ENCODE peak calls at places on chromosomes 6 and 20, in four cellular contexts. O is NT2/D1, Q is heart left ventricle, W is adrenal gland. A is an unnamed sample. For H3K4me1, the result is how much of the 10 kb centered on the place peaks cover.

GRCh38 chr20:24034820-24035219 is 46.2 kb upstream of the GGTLC1 start:
- DNase-seq in W (no peak), O (no peak), Q (no peak), A (no peak)

GRCh38 chr6:111757342-111757741 is 115.9 kb downstream of the FYN start:
- DNase-seq in Q (no peak), W (no peak), O (no peak), A (no peak)

GRCh38 chr20:5642155-5642981 is 107.8 kb upstream of the SHLD1 start:
- DNase-seq in O (no peak), W (peak), Q (no peak), A (no peak)

GRCh38 chr6:115058414-115059211 is 715.8 kb upstream of the HS3ST5 start:
- DNase-seq in O (no peak), Q (no peak), W (no peak), A (no peak)

GRCh38 chr20:50588034-50588736 is 78.0 kb downstream of the PTPN1 start:
- DNase-seq in O (peak), W (peak), Q (peak), A (peak)

GRCh38 chr20:12086359-12086758 is 168.7 kb downstream of the BTBD3 start:
- DNase-seq in O (no peak), W (no peak), Q (no peak), A (no peak)

GRCh38 chr6:157093555-157093954 is 229.8 kb downstream of the TMEM242 start:
- DNase-seq in O (no peak), W (no peak), Q (no peak), A (no peak)

GRCh38 chr6:151452750-151453427 is 963 bp upstream of the RMND1 start:
- DNase-seq in Q (peak), O (no peak), W (peak), A (peak)

GRCh38 chr6:137416376-137417109 is 77.7 kb downstream of the OLIG3 start:
- DNase-seq in Q (no peak), O (no peak), W (no peak), A (no peak)

GRCh38 chr6:155530219-155530834 is 74.7 kb upstream of the NOX3 start:
- DNase-seq in Q (no peak), O (no peak), W (peak), A (no peak)

GRCh38 chr6:111724505-111724904 is 118.8 kb upstream of the TRAF3IP2 start:
- DNase-seq in W (no peak), Q (no peak), O (no peak), A (no peak)

GRCh38 chr6:35415065-35415880 is 36.9 kb upstream of the FANCE start:
- DNase-seq in Q (peak), W (peak), O (peak), A (peak)

GRCh38 chr6:79818471-79818870 is 128.9 kb downstream of the ELOVL4 start:
- DNase-seq in O (no peak), Q (no peak), W (no peak), A (no peak)

GRCh38 chr6:165834613-165835259 is 171.7 kb upstream of the PDE10A start:
- DNase-seq in O (no peak), W (peak), Q (peak), A (no peak)

GRCh38 chr6:16496982-16497823 is 258.8 kb downstream of the GMPR start:
- DNase-seq in Q (no peak), W (no peak), O (no peak), A (no peak)

GRCh38 chr6:7048859-7049258 is 58.9 kb upstream of the RREB1 start:
- DNase-seq in Q (no peak), W (no peak), O (no peak), A (no peak)

GRCh38 chr20:51164732-51165530 is 142.0 kb upstream of the KCNG1 start:
- DNase-seq in Q (no peak), W (no peak), O (no peak), A (no peak)

GRCh38 chr6:119361209-119361608 is 11.6 kb upstream of the MAN1A1 start:
- DNase-seq in W (no peak), Q (no peak), O (no peak), A (no peak)

GRCh38 chr6:137705166-137706064 is 161.6 kb upstream of the TNFAIP3 start:
- DNase-seq in O (peak), Q (peak), W (peak), A (peak)

GRCh38 chr20:35702051-35702823 is 3.0 kb downstream of the ROMO1 start:
- DNase-seq in W (no peak), Q (no peak), O (no peak), A (no peak)

GRCh38 chr20:35700625-35701148 is 1.5 kb downstream of the ROMO1 start:
- DNase-seq in Q (no peak), W (no peak), O (no peak), A (no peak)

GRCh38 chr20:35702824-35703695 is 3.9 kb downstream of the ROMO1 start:
- DNase-seq in Q (no peak), W (no peak), O (no peak), A (no peak)

GRCh38 chr20:35708502-35708901 is 9.3 kb downstream of the ROMO1 start:
- DNase-seq in O (no peak), Q (no peak), W (no peak), A (no peak)

DNA sequence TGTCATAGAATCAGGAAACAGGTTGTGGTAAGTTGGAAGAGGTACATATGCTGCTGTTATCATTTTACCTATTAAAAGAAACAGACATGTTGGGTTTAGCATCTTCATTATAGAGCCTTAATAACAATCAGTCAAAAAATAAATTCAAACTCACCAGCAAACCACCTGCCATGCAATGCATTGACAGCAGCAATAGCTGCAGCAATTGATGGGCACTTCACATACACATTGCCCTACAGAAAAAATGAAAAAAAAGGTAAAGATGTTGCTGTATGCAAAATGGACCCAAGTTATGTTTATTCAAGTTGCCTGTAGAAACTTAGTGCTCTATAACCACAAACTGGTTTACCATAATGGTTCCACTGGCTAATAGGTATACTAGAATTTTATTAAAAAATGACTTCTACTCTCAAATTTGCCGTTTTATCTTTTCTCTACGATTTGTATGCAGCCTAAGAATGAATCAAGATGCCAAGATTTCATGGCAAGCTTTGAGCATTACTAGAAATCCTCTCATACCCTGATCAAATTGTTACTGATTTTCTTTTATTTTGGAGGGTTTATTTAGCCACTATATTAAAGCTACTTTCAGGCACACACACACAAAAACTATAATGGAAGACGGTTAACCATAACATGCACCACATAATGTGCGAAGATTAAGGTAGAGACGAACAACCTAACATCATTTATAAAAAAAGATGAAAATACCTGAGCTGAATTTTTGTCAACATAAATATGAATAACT is 5.5 kb downstream of the ROMO1 start:
- DNase-seq in O (no peak), Q (no peak), W (no peak), A (no peak)
- H3K4me3 ChIP-seq in O (no peak), Q (no peak), W (no peak), A (no peak)

DNA sequence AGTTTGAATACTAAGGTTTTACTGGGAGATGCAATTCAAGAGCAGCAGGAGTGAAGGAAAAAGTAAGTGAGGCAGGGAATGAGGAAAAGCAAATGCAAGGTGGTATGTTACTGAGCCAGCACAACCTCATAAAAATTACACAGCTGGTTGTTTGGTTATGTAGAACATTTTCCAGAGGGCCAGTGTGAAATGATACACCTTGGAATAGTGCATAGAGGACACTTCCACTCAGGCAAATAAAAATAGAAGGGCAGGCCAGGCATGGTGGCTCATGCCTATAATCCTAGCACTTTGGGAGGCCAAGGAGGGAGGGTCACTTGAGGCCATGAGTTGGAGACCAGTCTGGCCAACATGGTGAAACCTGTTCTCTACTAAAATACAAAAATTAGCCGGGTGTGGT is 43.4 kb upstream of the POPDC3 start:
- DNase-seq in W (no peak), Q (no peak), O (no peak), A (no peak)
- H3K4me1 ChIP-seq in W (under half), Q (under half), O (under half), A (under half)

GRCh38 chr20:57683876-57684275 is 25.9 kb downstream of the PMEPA1 start:
- DNase-seq in W (no peak), O (no peak), Q (no peak), A (no peak)
- H3K4me3 ChIP-seq in W (no peak), O (no peak), Q (no peak), A (no peak)

GRCh38 chr6:15324427-15324985 is 78.6 kb downstream of the JARID2 start:
- DNase-seq in W (no peak), Q (no peak), O (no peak), A (no peak)
- H3K4me1 ChIP-seq in W (under half), Q (under half), O (under half), A (under half)

GRCh38 chr20:45313065-45313695 is 5.1 kb upstream of the MATN4 start:
- DNase-seq in Q (no peak), O (no peak), W (no peak), A (no peak)

GRCh38 chr20:45311589-45312211 is 3.6 kb upstream of the MATN4 start:
- DNase-seq in Q (no peak), W (peak), O (peak), A (peak)

GRCh38 chr20:45313943-45314342 is 5.8 kb upstream of the MATN4 start:
- DNase-seq in W (no peak), O (no peak), Q (no peak), A (peak)

GRCh38 chr20:45309075-45309474 is 976 bp upstream of the MATN4 start:
- DNase-seq in O (no peak), W (no peak), Q (no peak), A (no peak)

GRCh38 chr20:45312241-45312640 is 4.1 kb upstream of the MATN4 start:
- DNase-seq in O (no peak), Q (no peak), W (no peak), A (no peak)
- H3K4me3 ChIP-seq in O (no peak), Q (no peak), W (no peak), A (no peak)

GRCh38 chr6:24908555-24908954 is 27.2 kb downstream of the RIPOR2 start:
- DNase-seq in Q (no peak), W (no peak), O (no peak), A (no peak)
- H3K4me1 ChIP-seq in Q (under half), W (under half), O (under half), A (under half)

GRCh38 chr6:42047790-42048405 is 2.4 kb upstream of the TAF8 start:
- DNase-seq in O (no peak), Q (no peak), W (no peak), A (no peak)

GRCh38 chr6:42045538-42046460 is 4.5 kb upstream of the TAF8 start:
- DNase-seq in W (peak), O (peak), Q (peak), A (peak)

GRCh38 chr6:42049116-42049809 is 1.1 kb upstream of the TAF8 start:
- DNase-seq in Q (no peak), W (peak), O (no peak), A (peak)

GRCh38 chr6:42047220-42047590 is 3.1 kb upstream of the TAF8 start:
- DNase-seq in W (no peak), O (no peak), Q (no peak), A (no peak)

GRCh38 chr6:42046491-42047219 is 3.7 kb upstream of the TAF8 start:
- DNase-seq in W (no peak), O (no peak), Q (no peak), A (no peak)
- H3K4me3 ChIP-seq in W (no peak), O (no peak), Q (peak), A (peak)

DNA sequence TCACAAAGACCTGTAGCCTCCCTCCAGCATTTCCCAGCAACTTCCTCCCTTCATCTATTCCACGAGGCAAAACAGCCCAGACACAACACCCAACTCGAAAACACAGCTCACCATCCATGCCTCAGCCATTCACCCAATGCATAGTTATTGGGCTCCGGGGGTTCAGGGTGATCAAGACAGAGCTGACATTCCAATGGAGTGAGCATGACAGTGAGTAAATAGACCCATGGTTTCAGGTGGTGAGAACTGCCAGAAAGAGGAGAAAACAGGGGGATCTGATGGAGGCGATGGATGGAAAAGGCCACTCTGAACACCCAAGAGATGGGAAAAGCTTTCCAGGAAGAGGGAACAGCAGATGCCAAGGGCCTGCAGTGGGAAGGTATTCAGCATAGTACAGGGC is 5.9 kb downstream of the CASS4 start:
- DNase-seq in Q (no peak), O (no peak), W (no peak), A (no peak)
- H3K4me1 ChIP-seq in Q (under half), O (under half), W (under half), A (under half)

A was measured in psoas muscle.